ENCODE peak calls at places on chromosomes 2 and 18, in six cellular contexts. K is mesendoderm; L is thyroid gland; J is Karpas-422; W is thoracic aorta; P is CD8-positive, alpha-beta T cell. N is an unnamed sample.

GRCh38 chr2:66575625-66576371 is 140.9 kb downstream of the MEIS1 start:
- DNase-seq in K (peak; percentile 59), L (no peak), J (no peak), W (no peak), P (no peak), N (peak; percentile 80)

GRCh38 chr2:183117226-183117625 is 7.0 kb upstream of the NUP35 start:
- DNase-seq in K (peak; percentile 37), L (no peak), J (no peak), W (no peak), P (no peak), N (no peak)

GRCh38 chr2:193251909-193252308 is 1057.2 kb upstream of the TMEFF2 start:
- DNase-seq in K (no peak), L (no peak), J (no peak), W (no peak), P (no peak), N (no peak)

GRCh38 chr2:60602388-60602787 is 48.9 kb upstream of the BCL11A start:
- DNase-seq in K (no peak), L (no peak), J (peak; percentile 65), W (no peak), P (no peak), N (no peak)

GRCh38 chr2:2686228-2686627 is 355.2 kb upstream of the MYT1L start:
- DNase-seq in K (no peak), L (no peak), J (no peak), W (no peak), P (no peak), N (no peak)

GRCh38 chr2:150535176-150535575 is 47.7 kb upstream of the RND3 start:
- DNase-seq in K (no peak), L (no peak), J (no peak), W (no peak), P (no peak), N (no peak)

GRCh38 chr2:114857196-114857595 is 414.8 kb downstream of the DPP10 start:
- DNase-seq in K (no peak), L (no peak), J (no peak), W (no peak), P (no peak), N (no peak)

GRCh38 chr2:29115797-29116781 is 874 bp downstream of the CLIP4 start:
- DNase-seq in K (peak; percentile 30), L (peak; percentile 77), J (no peak), W (peak; percentile 50), P (peak; percentile 57), N (peak; percentile 60)

GRCh38 chr2:241701155-241701404 is 759 bp upstream of the ING5 start:
- DNase-seq in K (no peak), L (no peak), J (no peak), W (no peak), P (no peak), N (no peak)

GRCh38 chr18:75211002-75211621 is 515 bp downstream of the TSHZ1 start:
- DNase-seq in K (peak; percentile 33), L (no peak), J (peak; percentile 74), W (no peak), P (no peak), N (peak; percentile 62)

GRCh38 chr2:105802587-105802986 is 57.9 kb downstream of the NCK2 start:
- DNase-seq in K (no peak), L (no peak), J (no peak), W (no peak), P (peak; percentile 53), N (peak; percentile 25)

GRCh38 chr2:29920130-29920577 is 1.2 kb downstream of the ALK start:
- DNase-seq in K (peak; percentile 81), L (peak; percentile 59), J (no peak), W (no peak), P (peak; percentile 20), N (peak; percentile 97)

GRCh38 chr18:10085405-10085804 is 171.6 kb downstream of the VAPA start:
- DNase-seq in K (no peak), L (no peak), J (no peak), W (no peak), P (no peak), N (no peak)

GRCh38 chr2:128347701-128348504 is 29.2 kb upstream of the HS6ST1 start:
- DNase-seq in K (no peak), L (peak; percentile 98), J (no peak), W (no peak), P (no peak), N (peak; percentile 50)

GRCh38 chr2:43611987-43612894 is 16.4 kb upstream of the THADA start:
- DNase-seq in K (peak; percentile 77), L (peak; percentile 64), J (peak; percentile 88), W (no peak), P (peak; percentile 60), N (peak; percentile 90)

GRCh38 chr2:9232886-9233285 is 26.3 kb downstream of the ASAP2 start:
- DNase-seq in K (no peak), L (no peak), J (no peak), W (no peak), P (no peak), N (peak; percentile 18)

GRCh38 chr2:156300337-156300736 is 32.2 kb downstream of the NR4A2 start:
- DNase-seq in K (peak; percentile 10), L (no peak), J (no peak), W (no peak), P (no peak), N (no peak)

GRCh38 chr18:79361766-79362522 is 33.8 kb upstream of the NFATC1 start:
- DNase-seq in K (no peak), L (no peak), J (no peak), W (no peak), P (no peak), N (peak; percentile 31)

GRCh38 chr2:130251520-130251864 is 53.3 kb upstream of the TUBA3E start:
- DNase-seq in K (no peak), L (no peak), J (no peak), W (no peak), P (no peak), N (no peak)

GRCh38 chr2:218984239-218985020 is 554 bp downstream of the FEV start:
- DNase-seq in K (peak; percentile 58), L (no peak), J (no peak), W (no peak), P (no peak), N (peak; percentile 81)

GRCh38 chr2:65746919-65747678 is 314.7 kb upstream of the SPRED2 start:
- DNase-seq in K (peak; percentile 45), L (no peak), J (no peak), W (no peak), P (no peak), N (peak; percentile 73)

GRCh38 chr18:75130591-75131274 is 78.2 kb downstream of the PTGR3 start:
- DNase-seq in K (no peak), L (no peak), J (no peak), W (no peak), P (no peak), N (peak; percentile 23)

GRCh38 chr18:24190590-24190989 is 51.7 kb downstream of the CABYR start:
- DNase-seq in K (no peak), L (no peak), J (no peak), W (no peak), P (no peak), N (no peak)

GRCh38 chr2:68811364-68811763 is 59.8 kb downstream of the BMP10 start:
- DNase-seq in K (no peak), L (peak; percentile 27), J (no peak), W (peak; percentile 27), P (no peak), N (no peak)
- H3K27ac ChIP-seq in K (no peak overlapping the region), L (peak overlapping the region; percentile 38), J (peak overlapping the region; percentile 92), W (peak overlapping the region; percentile 14), P (no peak overlapping the region), N (no peak overlapping the region)

DNA sequence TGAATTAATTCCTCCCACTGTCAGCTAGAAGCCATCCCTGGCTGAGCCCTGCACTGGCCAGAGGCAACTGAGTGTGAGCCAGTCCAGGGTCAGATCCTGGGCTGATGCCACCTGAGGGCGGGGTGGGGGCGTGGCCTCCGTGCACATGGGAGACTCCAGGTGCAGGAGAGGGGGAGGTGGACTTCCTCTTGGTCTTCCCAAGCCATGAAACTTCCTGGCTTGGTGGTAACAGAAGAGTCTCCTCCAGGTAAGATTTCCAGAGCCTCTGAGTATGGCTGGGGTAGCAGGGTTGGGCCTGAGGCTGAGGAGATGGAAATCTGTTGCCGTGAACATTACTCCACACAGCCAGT is 462 bp upstream of the RAB17 start:
- DNase-seq in K (peak; percentile 86), L (peak; percentile 90), J (no peak), W (no peak), P (no peak), N (peak; percentile 95)
- H3K4me3 ChIP-seq in K (no peak overlapping the region), L (no peak overlapping the region), J (no peak overlapping the region), W (no peak overlapping the region), P (no peak overlapping the region), N (peak overlapping the region; percentile 85)

DNA sequence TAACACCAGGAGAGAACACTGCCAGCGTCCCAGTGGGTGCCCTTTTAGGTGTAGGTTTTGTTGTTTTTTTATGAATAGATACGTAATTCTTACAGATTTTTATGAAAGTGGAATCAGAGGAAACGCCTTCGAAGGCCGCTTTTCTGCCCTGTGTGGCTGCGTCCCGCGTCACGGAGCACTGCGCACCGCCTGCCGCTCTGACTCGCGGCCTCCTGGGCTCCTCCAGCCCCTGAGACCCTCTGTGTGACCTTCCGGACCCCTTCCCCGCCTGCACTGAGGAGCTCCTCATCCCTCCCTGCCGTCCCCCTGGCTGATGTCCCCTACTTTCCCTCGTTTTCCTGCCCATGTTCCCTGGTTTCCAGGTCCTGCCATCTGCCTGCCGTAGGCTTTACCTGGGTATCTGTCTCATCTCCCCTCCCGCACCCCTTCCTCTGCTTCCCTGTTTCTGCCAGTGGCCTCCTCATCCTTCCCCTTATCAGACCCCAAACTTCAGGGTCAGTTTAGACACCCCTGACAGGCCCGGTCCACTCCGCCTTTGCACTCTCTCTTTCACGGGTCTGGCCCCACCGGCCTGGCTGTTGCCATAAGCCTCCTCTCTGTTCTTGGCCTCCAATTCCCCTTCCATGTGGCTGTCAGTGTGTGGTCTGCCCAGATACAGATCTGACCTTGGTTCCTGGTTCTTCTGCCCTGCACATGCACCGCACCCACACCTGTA is 32.7 kb downstream of the PDIA6 start:
- DNase-seq in K (no peak), L (no peak), J (no peak), W (no peak), P (no peak), N (no peak)
- H3K36me3 ChIP-seq in K (peaks cover 27% of the 10 kb centered on the region), L (peaks cover 25% of the 10 kb centered on the region), J (peaks cover 32% of the 10 kb centered on the region), W (peaks cover 37% of the 10 kb centered on the region), P (peaks cover 17% of the 10 kb centered on the region), N (peaks cover 64% of the 10 kb centered on the region)

GRCh38 chr2:26351375-26352090 is 4.9 kb upstream of the ADGRF3 start:
- DNase-seq in K (no peak), L (no peak), J (no peak), W (no peak), P (no peak), N (no peak)

GRCh38 chr2:26355038-26355995 is 8.7 kb upstream of the ADGRF3 start:
- DNase-seq in K (peak; percentile 95), L (peak; percentile 73), J (no peak), W (no peak), P (no peak), N (no peak)

GRCh38 chr2:26359886-26360473 is 13.4 kb upstream of the ADGRF3 start:
- DNase-seq in K (no peak), L (no peak), J (no peak), W (no peak), P (no peak), N (no peak)

GRCh38 chr2:26352892-26353291 is 6.3 kb upstream of the ADGRF3 start:
- DNase-seq in K (no peak), L (no peak), J (no peak), W (no peak), P (no peak), N (no peak)

DNA sequence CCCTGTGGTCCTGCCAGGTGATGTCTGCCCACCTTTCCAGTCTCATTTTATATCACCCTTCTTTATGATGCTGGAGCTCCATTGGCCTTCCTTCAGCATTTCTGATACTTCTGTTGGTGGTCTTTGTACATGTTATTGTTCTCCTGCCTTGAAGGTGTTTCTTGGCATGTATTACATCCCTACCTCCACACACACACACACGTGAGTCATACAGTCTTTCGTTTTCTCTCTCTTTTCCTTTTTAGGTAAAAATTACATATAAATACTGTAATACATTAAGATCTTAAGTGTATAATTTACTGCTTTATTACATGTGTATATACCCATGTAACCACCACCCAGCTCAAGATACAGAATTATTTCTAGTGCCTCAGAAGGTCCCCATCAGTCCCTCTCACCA is 10.2 kb upstream of the ADGRF3 start:
- DNase-seq in K (no peak), L (no peak), J (no peak), W (no peak), P (no peak), N (no peak)
- H3K27ac ChIP-seq in K (no peak overlapping the region), L (no peak overlapping the region), J (no peak overlapping the region), W (no peak overlapping the region), P (no peak overlapping the region), N (no peak overlapping the region)

N was measured in endodermal cell.